ENCODE peak calls at places on chromosomes 6 and 20, in six cellular contexts. U, S, L, Y, W and Z are unnamed samples.

GRCh38 chr20:17541996-17542395 is 10.8 kb upstream of the BFSP1 start:
- DNase-seq in U (no peak), S (no peak), L (no peak), Y (no peak), W (no peak), Z (no peak)

GRCh38 chr6:14910692-14911547 is 334.9 kb upstream of the JARID2 start:
- DNase-seq in U (peak), S (no peak), L (peak), Y (no peak), W (no peak), Z (no peak)

GRCh38 chr6:161444464-161444863 is 170.6 kb upstream of the AGPAT4 start:
- DNase-seq in U (peak), S (no peak), L (no peak), Y (no peak), W (no peak), Z (no peak)

GRCh38 chr6:16331328-16332174 is 93.2 kb downstream of the GMPR start:
- DNase-seq in U (peak), S (peak), L (peak), Y (peak), W (peak), Z (peak)

GRCh38 chr6:95804847-95805541 is 210.8 kb upstream of the FUT9 start:
- DNase-seq in U (no peak), S (no peak), L (no peak), Y (no peak), W (no peak), Z (no peak)

GRCh38 chr6:32183030-32183429 is 1.0 kb downstream of the AGER start:
- DNase-seq in U (no peak), S (no peak), L (no peak), Y (no peak), W (no peak), Z (no peak)

GRCh38 chr6:13673368-13673767 is 38.3 kb downstream of the RANBP9 start:
- DNase-seq in U (no peak), S (no peak), L (no peak), Y (no peak), W (no peak), Z (no peak)

GRCh38 chr20:103456-103855 is 16.0 kb downstream of the DEFB125 start:
- DNase-seq in U (no peak), S (no peak), L (no peak), Y (no peak), W (no peak), Z (no peak)

GRCh38 chr20:50248104-50248631 is 57.5 kb downstream of the CEBPB start:
- DNase-seq in U (no peak), S (no peak), L (peak), Y (no peak), W (no peak), Z (no peak)

GRCh38 chr6:2485116-2485515 is 239.7 kb upstream of the GMDS start:
- DNase-seq in U (peak), S (no peak), L (no peak), Y (peak), W (no peak), Z (no peak)

GRCh38 chr6:76774750-76775396 is 688.4 kb downstream of the HTR1B start:
- DNase-seq in U (peak), S (no peak), L (no peak), Y (no peak), W (no peak), Z (no peak)